ENCODE peak calls at places on chromosomes 12 and 14, in six cellular contexts. One of them, this sample, is unnamed. For H3K4me1, the result is how much of the 10 kb centered on the place peaks cover.

GRCh38 chr14:99408286-99408970 is 72.2 kb downstream of the SETD3 start:
- DNase-seq in H1: no peak
- DNase-seq in transverse colon: no peak
- DNase-seq in breast epithelium: no peak
- DNase-seq in vagina: no peak
- DNase-seq in stomach: no peak
- DNase-seq in this sample: peak

GRCh38 chr12:24940157-24940556 is 8.7 kb downstream of the BCAT1 start:
- DNase-seq in H1: no peak
- DNase-seq in transverse colon: no peak
- DNase-seq in breast epithelium: no peak
- DNase-seq in vagina: no peak
- DNase-seq in stomach: no peak
- DNase-seq in this sample: no peak

GRCh38 chr12:131491887-131492490 is 218.9 kb upstream of the SFSWAP start:
- DNase-seq in H1: no peak
- DNase-seq in transverse colon: no peak
- DNase-seq in breast epithelium: no peak
- DNase-seq in vagina: no peak
- DNase-seq in stomach: no peak
- DNase-seq in this sample: no peak

GRCh38 chr12:125071456-125071855 is 6.2 kb downstream of the AACS start:
- DNase-seq in H1: no peak
- DNase-seq in transverse colon: no peak
- DNase-seq in breast epithelium: no peak
- DNase-seq in vagina: no peak
- DNase-seq in stomach: no peak
- DNase-seq in this sample: no peak

GRCh38 chr14:69235708-69236107 is 24.2 kb upstream of the GALNT16 start:
- DNase-seq in H1: no peak
- DNase-seq in transverse colon: no peak
- DNase-seq in breast epithelium: no peak
- DNase-seq in vagina: no peak
- DNase-seq in stomach: no peak
- DNase-seq in this sample: no peak

GRCh38 chr12:127363392-127363791 is 903.6 kb upstream of the TMEM132C start:
- DNase-seq in H1: no peak
- DNase-seq in transverse colon: no peak
- DNase-seq in breast epithelium: no peak
- DNase-seq in vagina: peak
- DNase-seq in stomach: no peak
- DNase-seq in this sample: no peak

GRCh38 chr12:8819676-8819980 is 2.8 kb upstream of the A2ML1 start:
- DNase-seq in H1: no peak
- DNase-seq in transverse colon: no peak
- DNase-seq in breast epithelium: no peak
- DNase-seq in vagina: no peak
- DNase-seq in stomach: no peak
- DNase-seq in this sample: peak

GRCh38 chr12:10618338-10618987 is 5.1 kb upstream of the MAGOHB start:
- DNase-seq in H1: no peak
- DNase-seq in transverse colon: no peak
- DNase-seq in breast epithelium: no peak
- DNase-seq in vagina: no peak
- DNase-seq in stomach: no peak
- DNase-seq in this sample: no peak

GRCh38 chr12:116194935-116195431 is 82.5 kb downstream of the MED13L start:
- DNase-seq in H1: no peak
- DNase-seq in transverse colon: peak
- DNase-seq in breast epithelium: no peak
- DNase-seq in vagina: no peak
- DNase-seq in stomach: no peak
- DNase-seq in this sample: no peak

GRCh38 chr14:32354716-32355115 is 25.6 kb downstream of the AKAP6 start:
- DNase-seq in H1: no peak
- DNase-seq in transverse colon: no peak
- DNase-seq in breast epithelium: no peak
- DNase-seq in vagina: no peak
- DNase-seq in stomach: no peak
- DNase-seq in this sample: no peak

GRCh38 chr14:25953532-25954144 is 644.2 kb downstream of the NOVA1 start:
- DNase-seq in H1: no peak
- DNase-seq in transverse colon: peak
- DNase-seq in breast epithelium: peak
- DNase-seq in vagina: no peak
- DNase-seq in stomach: no peak
- DNase-seq in this sample: no peak

GRCh38 chr12:20445693-20446092 is 77.4 kb downstream of the PDE3A start:
- DNase-seq in H1: no peak
- DNase-seq in transverse colon: no peak
- DNase-seq in breast epithelium: no peak
- DNase-seq in vagina: no peak
- DNase-seq in stomach: no peak
- DNase-seq in this sample: no peak

GRCh38 chr12:104303538-104304151 is at the start of gene EID3:
- DNase-seq in H1: no peak
- DNase-seq in transverse colon: peak
- DNase-seq in breast epithelium: peak
- DNase-seq in vagina: no peak
- DNase-seq in stomach: peak
- DNase-seq in this sample: peak

GRCh38 chr12:63930971-63931370 is 86.5 kb downstream of the SRGAP1 start:
- DNase-seq in H1: no peak
- DNase-seq in transverse colon: no peak
- DNase-seq in breast epithelium: no peak
- DNase-seq in vagina: no peak
- DNase-seq in stomach: no peak
- DNase-seq in this sample: no peak

GRCh38 chr12:68805592-68806120 is 2.3 kb upstream of the MDM2 start:
- DNase-seq in H1: no peak
- DNase-seq in transverse colon: no peak
- DNase-seq in breast epithelium: no peak
- DNase-seq in vagina: no peak
- DNase-seq in stomach: no peak
- DNase-seq in this sample: no peak

GRCh38 chr12:106051853-106052531 is 86.8 kb downstream of the NUAK1 start:
- DNase-seq in H1: no peak
- DNase-seq in transverse colon: no peak
- DNase-seq in breast epithelium: no peak
- DNase-seq in vagina: no peak
- DNase-seq in stomach: no peak
- DNase-seq in this sample: no peak

GRCh38 chr12:6181583-6182278 is 18.5 kb upstream of the CD9 start:
- DNase-seq in H1: no peak
- DNase-seq in transverse colon: no peak
- DNase-seq in breast epithelium: no peak
- DNase-seq in vagina: no peak
- DNase-seq in stomach: no peak
- DNase-seq in this sample: no peak

DNA sequence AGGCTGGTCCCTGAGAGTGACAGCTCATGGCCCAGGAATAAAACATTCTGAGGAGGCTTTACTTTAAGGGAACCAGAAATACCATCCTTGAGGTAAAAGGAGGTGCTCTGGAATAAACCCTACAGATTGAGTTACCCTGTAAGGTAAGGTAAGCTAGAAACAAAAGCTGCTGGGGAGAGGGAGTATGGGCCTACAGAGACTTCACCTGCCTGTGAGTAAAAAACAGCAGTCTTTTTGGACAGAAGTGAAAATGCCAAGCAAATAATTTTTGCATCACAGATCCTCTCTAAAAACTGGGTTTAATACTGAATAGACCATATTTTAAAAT is 41.2 kb downstream of the CORO1C start:
- DNase-seq in H1: no peak
- DNase-seq in transverse colon: no peak
- DNase-seq in breast epithelium: no peak
- DNase-seq in vagina: no peak
- DNase-seq in stomach: no peak
- DNase-seq in this sample: no peak
- H3K4me1 ChIP-seq in H1: under half
- H3K4me1 ChIP-seq in transverse colon: half or more
- H3K4me1 ChIP-seq in breast epithelium: under half
- H3K4me1 ChIP-seq in vagina: half or more
- H3K4me1 ChIP-seq in stomach: under half
- H3K4me1 ChIP-seq in this sample: half or more

GRCh38 chr12:120455302-120455701 is 9.1 kb downstream of the GATC start:
- DNase-seq in H1: no peak
- DNase-seq in transverse colon: no peak
- DNase-seq in breast epithelium: no peak
- DNase-seq in vagina: no peak
- DNase-seq in stomach: no peak
- DNase-seq in this sample: no peak

GRCh38 chr12:120457133-120457532 is 10.9 kb downstream of the GATC start:
- DNase-seq in H1: no peak
- DNase-seq in transverse colon: no peak
- DNase-seq in breast epithelium: no peak
- DNase-seq in vagina: no peak
- DNase-seq in stomach: no peak
- DNase-seq in this sample: no peak

GRCh38 chr12:120463712-120464111 is 5.8 kb downstream of the SRSF9 start:
- DNase-seq in H1: no peak
- DNase-seq in transverse colon: no peak
- DNase-seq in breast epithelium: no peak
- DNase-seq in vagina: no peak
- DNase-seq in stomach: no peak
- DNase-seq in this sample: no peak

GRCh38 chr12:120462099-120462640 is 7.4 kb downstream of the SRSF9 start:
- DNase-seq in H1: no peak
- DNase-seq in transverse colon: no peak
- DNase-seq in breast epithelium: no peak
- DNase-seq in vagina: no peak
- DNase-seq in stomach: no peak
- DNase-seq in this sample: no peak

DNA sequence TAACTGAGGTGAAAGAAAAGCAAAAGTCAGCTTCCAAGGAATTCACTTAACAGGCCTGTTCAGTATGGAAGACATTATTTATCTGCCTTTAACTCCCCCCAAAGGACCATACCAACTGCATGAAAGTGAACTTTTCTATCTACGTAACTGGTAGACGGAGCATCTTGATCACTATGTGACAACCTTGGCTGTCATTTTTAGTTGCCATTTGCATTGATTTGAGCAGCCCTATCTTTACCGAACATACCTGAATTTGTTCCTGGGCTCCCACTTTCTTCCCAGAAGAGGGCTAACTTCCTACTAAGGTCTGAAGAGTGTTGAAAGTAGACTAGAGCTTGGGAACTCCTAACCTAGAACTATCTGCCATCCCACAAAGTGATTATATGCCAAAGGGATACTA is 9.4 kb downstream of the SRSF9 start:
- DNase-seq in H1: no peak
- DNase-seq in transverse colon: no peak
- DNase-seq in breast epithelium: no peak
- DNase-seq in vagina: no peak
- DNase-seq in stomach: no peak
- DNase-seq in this sample: no peak
- TF ChIP-seq POLR2A in H1: no peak
- TF ChIP-seq POLR2A in transverse colon: no peak
- TF ChIP-seq POLR2A in breast epithelium: no peak
- TF ChIP-seq POLR2A in vagina: no peak
- TF ChIP-seq POLR2A in stomach: no peak
- TF ChIP-seq POLR2A in this sample: no peak

GRCh38 chr14:75401356-75401755 is 26.5 kb upstream of the JDP2 start:
- DNase-seq in H1: no peak
- DNase-seq in transverse colon: peak
- DNase-seq in breast epithelium: no peak
- DNase-seq in vagina: no peak
- DNase-seq in stomach: no peak
- DNase-seq in this sample: no peak

GRCh38 chr14:75404843-75405242 is 23.0 kb upstream of the JDP2 start:
- DNase-seq in H1: no peak
- DNase-seq in transverse colon: no peak
- DNase-seq in breast epithelium: no peak
- DNase-seq in vagina: peak
- DNase-seq in stomach: no peak
- DNase-seq in this sample: peak

GRCh38 chr14:75399819-75400678 is 27.8 kb upstream of the JDP2 start:
- DNase-seq in H1: no peak
- DNase-seq in transverse colon: peak
- DNase-seq in breast epithelium: peak
- DNase-seq in vagina: peak
- DNase-seq in stomach: peak
- DNase-seq in this sample: no peak

GRCh38 chr14:75406102-75406501 is 21.7 kb upstream of the JDP2 start:
- DNase-seq in H1: no peak
- DNase-seq in transverse colon: no peak
- DNase-seq in breast epithelium: no peak
- DNase-seq in vagina: no peak
- DNase-seq in stomach: no peak
- DNase-seq in this sample: no peak

GRCh38 chr14:75402867-75403413 is 24.9 kb upstream of the JDP2 start:
- DNase-seq in H1: no peak
- DNase-seq in transverse colon: no peak
- DNase-seq in breast epithelium: no peak
- DNase-seq in vagina: peak
- DNase-seq in stomach: no peak
- DNase-seq in this sample: no peak
- TF ChIP-seq POLR2AphosphoS5 in H1: no peak
- TF ChIP-seq POLR2AphosphoS5 in transverse colon: no peak
- TF ChIP-seq POLR2AphosphoS5 in breast epithelium: no peak
- TF ChIP-seq POLR2AphosphoS5 in vagina: no peak
- TF ChIP-seq POLR2AphosphoS5 in stomach: no peak
- TF ChIP-seq POLR2AphosphoS5 in this sample: no peak

GRCh38 chr12:122199484-122200355 is 3.8 kb upstream of the B3GNT4 start:
- DNase-seq in H1: no peak
- DNase-seq in transverse colon: no peak
- DNase-seq in breast epithelium: no peak
- DNase-seq in vagina: no peak
- DNase-seq in stomach: no peak
- DNase-seq in this sample: no peak

GRCh38 chr12:122192441-122192840 is 9.5 kb downstream of the LRRC43 start:
- DNase-seq in H1: no peak
- DNase-seq in transverse colon: no peak
- DNase-seq in breast epithelium: no peak
- DNase-seq in vagina: no peak
- DNase-seq in stomach: no peak
- DNase-seq in this sample: no peak

GRCh38 chr12:122197612-122197966 is 5.9 kb upstream of the B3GNT4 start:
- DNase-seq in H1: no peak
- DNase-seq in transverse colon: no peak
- DNase-seq in breast epithelium: no peak
- DNase-seq in vagina: no peak
- DNase-seq in stomach: no peak
- DNase-seq in this sample: no peak

GRCh38 chr12:122194804-122195203 is 8.7 kb upstream of the B3GNT4 start:
- DNase-seq in H1: no peak
- DNase-seq in transverse colon: no peak
- DNase-seq in breast epithelium: no peak
- DNase-seq in vagina: no peak
- DNase-seq in stomach: no peak
- DNase-seq in this sample: no peak

DNA sequence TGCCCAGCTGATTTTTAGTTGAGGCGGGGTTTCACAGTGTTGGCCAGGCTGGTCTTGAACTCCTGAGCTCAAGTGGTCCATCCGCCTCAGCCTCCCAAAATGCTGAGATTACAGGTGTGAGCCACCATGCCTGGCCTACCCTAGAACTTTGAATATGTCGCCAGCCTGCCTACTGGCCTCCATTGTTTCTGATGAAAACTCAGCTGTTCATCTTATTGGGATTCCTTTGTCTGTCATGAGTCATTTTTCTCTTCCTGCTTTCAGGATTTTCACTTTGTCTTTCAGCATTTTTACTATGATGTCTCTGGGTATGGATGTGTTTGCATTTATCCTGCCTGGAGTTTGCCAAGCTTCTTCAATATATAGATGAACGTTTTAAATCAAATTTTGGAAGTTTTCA is 8.1 kb upstream of the B3GNT4 start:
- DNase-seq in H1: no peak
- DNase-seq in transverse colon: no peak
- DNase-seq in breast epithelium: no peak
- DNase-seq in vagina: no peak
- DNase-seq in stomach: no peak
- DNase-seq in this sample: no peak
- H3K4me1 ChIP-seq in H1: under half
- H3K4me1 ChIP-seq in transverse colon: under half
- H3K4me1 ChIP-seq in breast epithelium: under half
- H3K4me1 ChIP-seq in vagina: under half
- H3K4me1 ChIP-seq in stomach: under half
- H3K4me1 ChIP-seq in this sample: under half

This sample was measured in upper lobe of left lung.